ENCODE peak calls at places on chromosomes 1 and 21, in nine cellular contexts. H, R, V, A, L, Y, C, Z and I are unnamed samples.

GRCh38 chr1:115476616-115477015 is 138.6 kb upstream of the NGF start:
- DNase-seq in H (no peak), R (no peak), V (no peak), A (no peak), L (peak), Y (no peak), C (no peak), Z (no peak), I (no peak)

GRCh38 chr1:108893141-108893530 is 16.4 kb downstream of the GPSM2 start:
- DNase-seq in H (no peak), R (no peak), V (no peak), A (no peak), L (no peak), Y (no peak), C (no peak), Z (no peak), I (no peak)

GRCh38 chr1:222462598-222462997 is 85.3 kb downstream of the HHIPL2 start:
- DNase-seq in H (no peak), R (no peak), V (no peak), A (no peak), L (no peak), Y (no peak), C (no peak), Z (no peak), I (no peak)

GRCh38 chr1:1270813-1271212 is 2.8 kb downstream of the UBE2J2 start:
- DNase-seq in H (no peak), R (no peak), V (no peak), A (no peak), L (peak), Y (no peak), C (no peak), Z (no peak), I (no peak)

GRCh38 chr1:230077436-230078221 is 10.6 kb downstream of the GALNT2 start:
- DNase-seq in H (no peak), R (no peak), V (no peak), A (no peak), L (no peak), Y (no peak), C (no peak), Z (no peak), I (no peak)

GRCh38 chr1:180468311-180468710 is 34.1 kb downstream of the ACBD6 start:
- DNase-seq in H (no peak), R (no peak), V (no peak), A (no peak), L (no peak), Y (no peak), C (no peak), Z (no peak), I (no peak)

GRCh38 chr1:39576016-39576657 is 453 bp downstream of the PABPC4 start:
- DNase-seq in H (no peak), R (no peak), V (peak), A (peak), L (peak), Y (no peak), C (peak), Z (no peak), I (no peak)

GRCh38 chr1:61226791-61227567 is 144.6 kb downstream of the NFIA start:
- DNase-seq in H (no peak), R (no peak), V (no peak), A (no peak), L (peak), Y (no peak), C (peak), Z (no peak), I (no peak)

GRCh38 chr21:37338671-37339526 is 27.7 kb upstream of the DYRK1A start:
- DNase-seq in H (peak), R (peak), V (no peak), A (no peak), L (peak), Y (no peak), C (peak), Z (no peak), I (peak)

GRCh38 chr1:15326691-15327530 is 79.9 kb downstream of the FHAD1 start:
- DNase-seq in H (peak), R (no peak), V (peak), A (no peak), L (peak), Y (no peak), C (no peak), Z (no peak), I (no peak)

GRCh38 chr1:5943373-5944068 is 48.7 kb downstream of the NPHP4 start:
- DNase-seq in H (no peak), R (no peak), V (no peak), A (no peak), L (peak), Y (no peak), C (no peak), Z (no peak), I (no peak)

GRCh38 chr1:38608202-38608864 is 251.2 kb downstream of the RRAGC start:
- DNase-seq in H (no peak), R (no peak), V (peak), A (no peak), L (peak), Y (no peak), C (no peak), Z (no peak), I (no peak)

GRCh38 chr1:111174070-111174469 is 26.4 kb downstream of the DENND2D start:
- DNase-seq in H (no peak), R (no peak), V (no peak), A (no peak), L (no peak), Y (no peak), C (no peak), Z (no peak), I (no peak)

GRCh38 chr21:36854391-36854790 is 112.1 kb downstream of the HLCS start:
- DNase-seq in H (no peak), R (no peak), V (peak), A (no peak), L (peak), Y (peak), C (peak), Z (no peak), I (no peak)

GRCh38 chr1:42172394-42173133 is 8.0 kb upstream of the GUCA2A start:
- DNase-seq in H (no peak), R (no peak), V (no peak), A (no peak), L (no peak), Y (no peak), C (peak), Z (no peak), I (no peak)

GRCh38 chr1:221880182-221880581 is 138.3 kb upstream of the DUSP10 start:
- DNase-seq in H (no peak), R (no peak), V (no peak), A (no peak), L (no peak), Y (no peak), C (no peak), Z (no peak), I (no peak)

GRCh38 chr1:96596226-96596625 is 125.4 kb upstream of the PTBP2 start:
- DNase-seq in H (peak), R (no peak), V (peak), A (no peak), L (peak), Y (peak), C (no peak), Z (no peak), I (no peak)

GRCh38 chr1:240478536-240478935 is 133.4 kb downstream of the GREM2 start:
- DNase-seq in H (no peak), R (no peak), V (no peak), A (no peak), L (no peak), Y (no peak), C (no peak), Z (no peak), I (no peak)

GRCh38 chr1:94892604-94893280 is 34.2 kb downstream of the CNN3 start:
- DNase-seq in H (no peak), R (no peak), V (no peak), A (no peak), L (no peak), Y (no peak), C (peak), Z (no peak), I (no peak)

GRCh38 chr1:37691497-37692077 is 729 bp upstream of the CDCA8 start:
- DNase-seq in H (no peak), R (no peak), V (peak), A (no peak), L (peak), Y (peak), C (peak), Z (no peak), I (no peak)

GRCh38 chr1:10575616-10576015 is 100.9 kb downstream of the PEX14 start:
- DNase-seq in H (peak), R (peak), V (no peak), A (no peak), L (peak), Y (no peak), C (no peak), Z (no peak), I (no peak)

GRCh38 chr1:107782192-107782845 is 182.7 kb downstream of the VAV3 start:
- DNase-seq in H (peak), R (peak), V (peak), A (peak), L (peak), Y (peak), C (peak), Z (peak), I (peak)